ENCODE peak calls at places on chromosome 14, in four cellular contexts. One of them, this sample, is unnamed.

GRCh38 chr14:26984318-26985177 is 386.7 kb upstream of the NOVA1 start:
- DNase-seq in A549: peak; percentile 77
- DNase-seq in HepG2: peak; percentile 64
- DNase-seq in K562: peak; percentile 61
- DNase-seq in this sample: peak; percentile 31

GRCh38 chr14:34453226-34453625 is 8.8 kb downstream of the SPTSSA start:
- DNase-seq in A549: no peak
- DNase-seq in HepG2: no peak
- DNase-seq in K562: no peak
- DNase-seq in this sample: no peak

GRCh38 chr14:93318927-93319326 is 13.9 kb downstream of the BTBD7 start:
- DNase-seq in A549: no peak
- DNase-seq in HepG2: no peak
- DNase-seq in K562: peak; percentile 23
- DNase-seq in this sample: peak; percentile 30

GRCh38 chr14:76752744-76753143 is 8.5 kb upstream of the VASH1 start:
- DNase-seq in A549: no peak
- DNase-seq in HepG2: no peak
- DNase-seq in K562: no peak
- DNase-seq in this sample: no peak

GRCh38 chr14:81275995-81276698 is 55.4 kb upstream of the GTF2A1 start:
- DNase-seq in A549: no peak
- DNase-seq in HepG2: no peak
- DNase-seq in K562: no peak
- DNase-seq in this sample: no peak

GRCh38 chr14:102230481-102231210 is 74.3 kb downstream of the MOK start:
- DNase-seq in A549: no peak
- DNase-seq in HepG2: no peak
- DNase-seq in K562: no peak
- DNase-seq in this sample: no peak

GRCh38 chr14:75273272-75274044 is 5.2 kb upstream of the FOS start:
- DNase-seq in A549: no peak
- DNase-seq in HepG2: no peak
- DNase-seq in K562: no peak
- DNase-seq in this sample: peak; percentile 93

GRCh38 chr14:52268191-52269061 is 928 bp downstream of the PTGDR start:
- DNase-seq in A549: no peak
- DNase-seq in HepG2: no peak
- DNase-seq in K562: no peak
- DNase-seq in this sample: peak; percentile 13

GRCh38 chr14:76997257-76997970 is 31.1 kb downstream of the IRF2BPL start:
- DNase-seq in A549: no peak
- DNase-seq in HepG2: no peak
- DNase-seq in K562: no peak
- DNase-seq in this sample: peak; percentile 32

GRCh38 chr14:51780741-51781140 is 79.7 kb upstream of the GNG2 start:
- DNase-seq in A549: no peak
- DNase-seq in HepG2: no peak
- DNase-seq in K562: no peak
- DNase-seq in this sample: peak; percentile 42

GRCh38 chr14:102356280-102356679 is 6.4 kb downstream of the CINP start:
- DNase-seq in A549: no peak
- DNase-seq in HepG2: no peak
- DNase-seq in K562: no peak
- DNase-seq in this sample: no peak

GRCh38 chr14:99234982-99235491 is 37.0 kb downstream of the BCL11B start:
- DNase-seq in A549: no peak
- DNase-seq in HepG2: no peak
- DNase-seq in K562: no peak
- DNase-seq in this sample: no peak

GRCh38 chr14:67221982-67222328 is 19.3 kb upstream of the PALS1 start:
- DNase-seq in A549: no peak
- DNase-seq in HepG2: no peak
- DNase-seq in K562: no peak
- DNase-seq in this sample: no peak

GRCh38 chr14:68384881-68385280 is 408.0 kb downstream of the ZFP36L1 start:
- DNase-seq in A549: no peak
- DNase-seq in HepG2: peak; percentile 44
- DNase-seq in K562: no peak
- DNase-seq in this sample: no peak

GRCh38 chr14:99430491-99430890 is 50.2 kb downstream of the SETD3 start:
- DNase-seq in A549: peak; percentile 16
- DNase-seq in HepG2: no peak
- DNase-seq in K562: no peak
- DNase-seq in this sample: no peak

GRCh38 chr14:23054000-23054811 is 3.1 kb downstream of the CDH24 start:
- DNase-seq in A549: no peak
- DNase-seq in HepG2: no peak
- DNase-seq in K562: peak; percentile 66
- DNase-seq in this sample: no peak

GRCh38 chr14:102927346-102927877 is 4.9 kb downstream of the AMN start:
- DNase-seq in A549: no peak
- DNase-seq in HepG2: no peak
- DNase-seq in K562: no peak
- DNase-seq in this sample: no peak

GRCh38 chr14:55789442-55789841 is 209.4 kb downstream of the KTN1 start:
- DNase-seq in A549: no peak
- DNase-seq in HepG2: no peak
- DNase-seq in K562: no peak
- DNase-seq in this sample: peak; percentile 44

GRCh38 chr14:61470261-61470953 is 149.0 kb downstream of the PRKCH start:
- DNase-seq in A549: peak; percentile 83
- DNase-seq in HepG2: no peak
- DNase-seq in K562: no peak
- DNase-seq in this sample: peak; percentile 98

GRCh38 chr14:61281911-61282310 is 773 bp upstream of the TMEM30B start:
- DNase-seq in A549: no peak
- DNase-seq in HepG2: no peak
- DNase-seq in K562: no peak
- DNase-seq in this sample: no peak

GRCh38 chr14:23057757-23058653 is 685 bp upstream of the CDH24 start:
- DNase-seq in A549: peak; percentile 89
- DNase-seq in HepG2: peak; percentile 92
- DNase-seq in K562: peak; percentile 94
- DNase-seq in this sample: peak; percentile 76

GRCh38 chr14:101354726-101355125 is 206.6 kb upstream of the DIO3 start:
- DNase-seq in A549: no peak
- DNase-seq in HepG2: no peak
- DNase-seq in K562: no peak
- DNase-seq in this sample: no peak

GRCh38 chr14:67467134-67467533 is 21.4 kb downstream of the TMEM229B start:
- DNase-seq in A549: no peak
- DNase-seq in HepG2: no peak
- DNase-seq in K562: no peak
- DNase-seq in this sample: no peak

GRCh38 chr14:66638688-66639087 is 130.7 kb downstream of the GPHN start:
- DNase-seq in A549: peak; percentile 12
- DNase-seq in HepG2: no peak
- DNase-seq in K562: no peak
- DNase-seq in this sample: peak; percentile 50

GRCh38 chr14:72788972-72789728 is 104.8 kb downstream of the DPF3 start:
- DNase-seq in A549: no peak
- DNase-seq in HepG2: no peak
- DNase-seq in K562: no peak
- DNase-seq in this sample: no peak

GRCh38 chr14:90903101-90903500 is 86.9 kb upstream of the TTC7B start:
- DNase-seq in A549: peak; percentile 63
- DNase-seq in HepG2: peak; percentile 40
- DNase-seq in K562: peak; percentile 59
- DNase-seq in this sample: peak; percentile 53

GRCh38 chr14:25049127-25049558 is 804 bp downstream of the STXBP6 start:
- DNase-seq in A549: no peak
- DNase-seq in HepG2: no peak
- DNase-seq in K562: no peak
- DNase-seq in this sample: no peak

GRCh38 chr14:55733609-55734008 is 153.6 kb downstream of the KTN1 start:
- DNase-seq in A549: no peak
- DNase-seq in HepG2: no peak
- DNase-seq in K562: no peak
- DNase-seq in this sample: no peak

GRCh38 chr14:38528582-38528981 is 272.7 kb upstream of the CLEC14A start:
- DNase-seq in A549: no peak
- DNase-seq in HepG2: no peak
- DNase-seq in K562: no peak
- DNase-seq in this sample: no peak

GRCh38 chr14:57725399-57726077 is 140.4 kb downstream of the SLC35F4 start:
- DNase-seq in A549: peak; percentile 56
- DNase-seq in HepG2: peak; percentile 1
- DNase-seq in K562: no peak
- DNase-seq in this sample: no peak

GRCh38 chr14:96168581-96168980 is 36.1 kb upstream of the BDKRB2 start:
- DNase-seq in A549: no peak
- DNase-seq in HepG2: no peak
- DNase-seq in K562: no peak
- DNase-seq in this sample: no peak

GRCh38 chr14:63499701-63500250 is 43.4 kb downstream of the PPP2R5E start:
- DNase-seq in A549: no peak
- DNase-seq in HepG2: no peak
- DNase-seq in K562: no peak
- DNase-seq in this sample: peak; percentile 77

GRCh38 chr14:104105071-104105821 is 19.7 kb downstream of the ASPG start:
- DNase-seq in A549: no peak
- DNase-seq in HepG2: no peak
- DNase-seq in K562: no peak
- DNase-seq in this sample: no peak

GRCh38 chr14:58836303-58836702 is 198.5 kb downstream of the DACT1 start:
- DNase-seq in A549: no peak
- DNase-seq in HepG2: no peak
- DNase-seq in K562: no peak
- DNase-seq in this sample: no peak

GRCh38 chr14:71932229-71932951 is at the start of gene RGS6:
- DNase-seq in A549: peak; percentile 40
- DNase-seq in HepG2: peak; percentile 1
- DNase-seq in K562: no peak
- DNase-seq in this sample: no peak

GRCh38 chr14:26917086-26917485 is 319.3 kb upstream of the NOVA1 start:
- DNase-seq in A549: peak; percentile 6
- DNase-seq in HepG2: peak; percentile 28
- DNase-seq in K562: peak; percentile 16
- DNase-seq in this sample: peak; percentile 2

GRCh38 chr14:50037837-50038236 is 78.5 kb downstream of the VCPKMT start:
- DNase-seq in A549: no peak
- DNase-seq in HepG2: no peak
- DNase-seq in K562: peak; percentile 23
- DNase-seq in this sample: no peak

GRCh38 chr14:50036211-50036610 is 80.2 kb downstream of the VCPKMT start:
- DNase-seq in A549: no peak
- DNase-seq in HepG2: no peak
- DNase-seq in K562: no peak
- DNase-seq in this sample: no peak

GRCh38 chr14:50035214-50035613 is 81.2 kb downstream of the VCPKMT start:
- DNase-seq in A549: no peak
- DNase-seq in HepG2: no peak
- DNase-seq in K562: no peak
- DNase-seq in this sample: no peak

GRCh38 chr14:50037240-50037639 is 79.1 kb downstream of the VCPKMT start:
- DNase-seq in A549: no peak
- DNase-seq in HepG2: no peak
- DNase-seq in K562: no peak
- DNase-seq in this sample: no peak

DNA sequence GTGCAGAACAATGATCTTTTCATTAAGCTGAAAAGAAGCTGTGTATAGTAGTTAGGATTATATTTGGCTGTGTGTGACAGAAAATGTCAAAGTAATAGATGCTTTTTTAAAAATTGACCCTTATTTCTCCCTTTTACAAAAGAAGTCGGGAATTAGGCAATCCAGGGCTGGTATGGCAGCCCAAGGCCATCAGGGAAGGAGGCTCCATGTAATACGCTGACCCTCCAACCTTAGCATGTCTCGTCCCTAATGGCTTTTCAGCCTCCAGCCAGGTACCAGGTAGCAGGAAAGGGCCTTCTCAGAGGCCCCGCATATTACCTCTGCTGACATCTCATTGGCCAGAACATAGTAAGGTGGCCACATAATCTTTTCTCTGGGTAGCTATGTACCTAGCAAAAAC is 79.7 kb downstream of the VCPKMT start:
- DNase-seq in A549: no peak
- DNase-seq in HepG2: no peak
- DNase-seq in K562: no peak
- DNase-seq in this sample: no peak
- H3K27ac ChIP-seq in A549: no peak overlapping the region
- H3K27ac ChIP-seq in HepG2: no peak overlapping the region
- H3K27ac ChIP-seq in K562: no peak overlapping the region
- H3K27ac ChIP-seq in this sample: no peak overlapping the region

GRCh38 chr14:88142990-88143389 is 138.1 kb downstream of the GPR65 start:
- DNase-seq in A549: no peak
- DNase-seq in HepG2: no peak
- DNase-seq in K562: no peak
- DNase-seq in this sample: no peak

GRCh38 chr14:88143817-88144216 is 138.9 kb downstream of the GPR65 start:
- DNase-seq in A549: no peak
- DNase-seq in HepG2: no peak
- DNase-seq in K562: peak; percentile 2
- DNase-seq in this sample: no peak

GRCh38 chr14:88140874-88141273 is 135.9 kb downstream of the GPR65 start:
- DNase-seq in A549: no peak
- DNase-seq in HepG2: no peak
- DNase-seq in K562: no peak
- DNase-seq in this sample: no peak
- TF ChIP-seq MAZ in A549: no peak
- TF ChIP-seq MAZ in HepG2: no peak
- TF ChIP-seq MAZ in K562: no peak
- TF ChIP-seq MAZ in this sample: no peak

DNA sequence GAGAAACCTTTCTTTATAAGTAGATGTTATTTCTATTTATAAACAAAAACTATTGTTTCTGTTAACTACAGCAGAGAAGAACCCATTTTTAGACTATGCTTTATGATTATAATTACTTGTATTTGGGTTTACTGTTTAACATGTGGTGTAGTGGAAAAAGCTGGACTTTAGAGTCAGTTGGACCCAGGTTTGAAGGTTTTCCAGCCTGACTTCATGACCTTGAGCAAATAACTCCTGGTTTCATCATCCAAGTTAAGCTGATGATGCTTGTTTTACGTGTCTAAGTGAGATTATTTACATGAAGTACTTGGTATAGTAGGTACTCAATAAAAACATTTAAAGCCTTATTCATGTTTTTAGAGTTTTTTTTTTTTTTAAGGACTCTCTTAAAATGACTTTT is 221.8 kb upstream of the ARHGAP5 start:
- DNase-seq in A549: no peak
- DNase-seq in HepG2: peak; percentile 87
- DNase-seq in K562: no peak
- DNase-seq in this sample: no peak
- H3K27ac ChIP-seq in A549: no peak overlapping the region
- H3K27ac ChIP-seq in HepG2: peak overlapping the region; percentile 30
- H3K27ac ChIP-seq in K562: no peak overlapping the region
- H3K27ac ChIP-seq in this sample: no peak overlapping the region

DNA sequence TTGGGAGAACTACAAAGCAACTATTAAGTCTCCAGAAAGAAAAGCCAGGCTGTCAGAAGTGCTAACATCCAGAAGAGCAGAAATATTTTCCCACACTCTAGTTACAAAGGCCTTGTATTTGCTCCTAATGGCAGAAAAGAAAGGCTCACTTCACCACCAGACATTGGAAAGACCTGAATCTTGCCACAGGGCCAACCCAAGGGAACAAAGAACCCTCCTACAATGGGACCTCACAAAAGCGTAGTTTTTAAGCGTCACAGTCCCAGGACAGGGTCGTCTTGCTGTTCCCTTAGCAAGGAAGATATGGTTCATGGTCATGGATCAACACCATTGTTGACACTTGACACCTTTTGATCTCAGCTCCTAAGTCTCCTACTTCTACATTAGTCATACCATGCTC is 119.1 kb downstream of the RPS29 start:
- DNase-seq in A549: no peak
- DNase-seq in HepG2: no peak
- DNase-seq in K562: no peak
- DNase-seq in this sample: no peak
- TF ChIP-seq MAZ in A549: no peak
- TF ChIP-seq MAZ in HepG2: no peak
- TF ChIP-seq MAZ in K562: no peak
- TF ChIP-seq MAZ in this sample: no peak

This sample was measured in IMR-90.